ENCODE peak calls at places on chromosomes 5 and 9, in four cellular contexts. W is SJSA1, E is SHP77, U is NCI-H774. D is an unnamed sample.

GRCh38 chr9:123620258-123620657 is 264.3 kb downstream of the CRB2 start:
- DNase-seq in W (no peak), E (no peak), U (no peak), D (no peak)

GRCh38 chr5:109329296-109330252 is 80.2 kb downstream of the PJA2 start:
- DNase-seq in W (no peak), E (no peak), U (no peak), D (no peak)

GRCh38 chr9:9615086-9615485 is 997.7 kb downstream of the PTPRD start:
- DNase-seq in W (no peak), E (peak; percentile 13), U (no peak), D (peak; percentile 42)

GRCh38 chr9:71253021-71253420 is 131.6 kb upstream of the TRPM3 start:
- DNase-seq in W (no peak), E (no peak), U (no peak), D (no peak)

GRCh38 chr9:132833451-132834130 is 44.5 kb downstream of the AK8 start:
- DNase-seq in W (no peak), E (no peak), U (no peak), D (no peak)

GRCh38 chr5:157917909-157918809 is 59.2 kb upstream of the CLINT1 start:
- DNase-seq in W (peak; percentile 75), E (peak; percentile 40), U (peak; percentile 36), D (peak; percentile 25)

GRCh38 chr9:131291795-131292315 is 2.3 kb downstream of the PLPP7 start:
- DNase-seq in W (no peak), E (no peak), U (no peak), D (no peak)

GRCh38 chr5:42691413-42691861 is 65.2 kb upstream of the CCDC152 start:
- DNase-seq in W (no peak), E (no peak), U (no peak), D (no peak)

GRCh38 chr9:127742435-127743088 is 7.5 kb upstream of the TOR2A start:
- DNase-seq in W (no peak), E (peak; percentile 70), U (peak; percentile 91), D (no peak)

GRCh38 chr5:139982975-139983240 is 60.2 kb downstream of the NRG2 start:
- DNase-seq in W (no peak), E (no peak), U (no peak), D (no peak)

GRCh38 chr5:142611154-142611553 is 74.7 kb downstream of the FGF1 start:
- DNase-seq in W (peak; percentile 82), E (peak; percentile 74), U (peak; percentile 29), D (peak; percentile 22)

D was measured in CD8-positive, alpha-beta memory T cell.